ENCODE peak calls at places on chromosome 18, in nine cellular contexts. B is Panc1, M is HCT116, S is A549, G is GM23338, Y is K562, O is HL-60, T is SK-N-SH, D is GM12878. U is an unnamed sample.

GRCh38 chr18:45589559-45590041 is 25.7 kb upstream of the SLC14A2 start:
- DNase-seq in O (no peak), M (no peak), T (peak; percentile 30), G (peak; percentile 56), B (no peak), D (no peak), S (no peak), Y (no peak), U (no peak)

GRCh38 chr18:30957086-30957485 is 85.5 kb downstream of the DSC3 start:
- DNase-seq in M (no peak), D (no peak), O (no peak), S (no peak), T (no peak), Y (no peak), B (no peak), G (no peak), U (no peak)

GRCh38 chr18:30016179-30016578 is 1026.4 kb downstream of the DSC3 start:
- DNase-seq in Y (no peak), D (no peak), O (no peak), B (no peak), M (no peak), T (no peak), G (no peak), S (no peak), U (no peak)

GRCh38 chr18:7146067-7146466 is 28.5 kb upstream of the LAMA1 start:
- DNase-seq in M (no peak), D (no peak), O (no peak), Y (no peak), S (no peak), T (no peak), B (no peak), G (no peak), U (no peak)

GRCh38 chr18:7414459-7414858 is 152.7 kb upstream of the PTPRM start:
- DNase-seq in O (no peak), T (no peak), Y (no peak), M (no peak), G (no peak), B (no peak), S (no peak), D (no peak), U (no peak)

GRCh38 chr18:41227993-41228392 is 727.0 kb upstream of the PIK3C3 start:
- DNase-seq in M (no peak), T (no peak), Y (no peak), B (no peak), O (no peak), S (no peak), G (no peak), D (no peak), U (no peak)

GRCh38 chr18:45106331-45106774 is 425.7 kb downstream of the SETBP1 start:
- DNase-seq in B (no peak), D (peak; percentile 87), O (peak; percentile 46), G (no peak), M (no peak), T (no peak), S (no peak), Y (no peak), U (no peak)

GRCh38 chr18:76620326-76620813 is 125.3 kb upstream of the ZNF516 start:
- DNase-seq in T (no peak), B (peak; percentile 12), M (peak; percentile 34), S (no peak), Y (no peak), D (peak; percentile 9), O (peak; percentile 98), G (peak; percentile 86), U (no peak)

GRCh38 chr18:54881229-54881753 is 53.0 kb downstream of the RAB27B start:
- DNase-seq in D (no peak), T (no peak), Y (no peak), M (no peak), S (no peak), O (no peak), G (no peak), B (no peak), U (no peak)

GRCh38 chr18:2846638-2847340 is at the start of gene EMILIN2:
- DNase-seq in M (no peak), G (peak; percentile 75), B (no peak), O (peak; percentile 94), D (no peak), T (peak; percentile 63), S (no peak), Y (peak; percentile 72), U (no peak)

GRCh38 chr18:25349131-25349925 is 2.6 kb downstream of the ZNF521 start:
- DNase-seq in O (no peak), D (no peak), S (no peak), Y (no peak), T (peak; percentile 69), B (no peak), M (no peak), G (peak; percentile 67), U (no peak)

GRCh38 chr18:6044773-6045172 is 149.5 kb upstream of the TMEM200C start:
- DNase-seq in G (peak; percentile 56), Y (no peak), M (no peak), S (no peak), T (no peak), B (no peak), O (no peak), D (no peak), U (peak; percentile 8)

GRCh38 chr18:45662468-45662867 is 47.2 kb downstream of the SLC14A2 start:
- DNase-seq in Y (no peak), M (no peak), T (no peak), B (no peak), D (no peak), G (no peak), O (no peak), S (no peak), U (no peak)

GRCh38 chr18:45412577-45412976 is 202.7 kb upstream of the SLC14A2 start:
- DNase-seq in D (peak; percentile 1), T (no peak), M (no peak), O (no peak), Y (no peak), B (no peak), S (no peak), G (no peak), U (no peak)

GRCh38 chr18:74396252-74397204 is 60.6 kb downstream of the DIPK1C start:
- DNase-seq in S (no peak), D (no peak), M (no peak), O (no peak), T (no peak), G (no peak), Y (no peak), B (no peak), U (no peak)

GRCh38 chr18:73826098-73826497 is 321.5 kb downstream of the FBXO15 start:
- DNase-seq in D (no peak), O (no peak), S (no peak), T (no peak), G (no peak), Y (no peak), B (no peak), M (no peak), U (no peak)

GRCh38 chr18:47418746-47419145 is 167.3 kb upstream of the SKOR2 start:
- DNase-seq in Y (no peak), O (no peak), T (no peak), M (no peak), S (no peak), G (peak; percentile 9), B (no peak), D (no peak), U (no peak)
- TF ChIP-seq REST in Y (no peak), O (no peak), T (no peak), M (no peak), S (no peak), G (no peak), B (no peak), D (no peak), U (no peak)

DNA sequence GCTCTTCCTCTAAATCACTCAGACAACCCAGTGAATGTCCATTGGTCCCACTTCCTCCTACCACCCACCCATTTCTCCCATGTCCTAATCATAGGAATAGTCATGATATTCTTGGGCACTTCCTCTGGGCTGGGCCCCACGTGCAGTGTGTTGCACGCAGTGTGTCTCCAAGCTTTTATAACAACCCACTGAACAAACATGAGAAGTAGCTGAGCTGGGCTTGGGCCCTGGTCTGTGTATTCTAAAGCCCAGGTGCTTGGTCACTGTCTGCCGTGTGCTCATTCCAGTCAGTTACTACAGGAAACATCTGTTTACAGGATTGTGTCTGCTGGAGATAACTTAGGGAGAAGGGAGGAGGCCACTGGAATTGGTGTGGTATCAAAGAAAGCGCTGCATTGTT is 64.2 kb upstream of the THOC1 start:
- DNase-seq in B (no peak), O (no peak), G (no peak), D (no peak), T (no peak), Y (no peak), S (no peak), M (no peak), U (no peak)
- TF ChIP-seq REST in B (no peak), O (no peak), G (no peak), D (no peak), T (no peak), Y (no peak), S (no peak), M (no peak), U (no peak)

DNA sequence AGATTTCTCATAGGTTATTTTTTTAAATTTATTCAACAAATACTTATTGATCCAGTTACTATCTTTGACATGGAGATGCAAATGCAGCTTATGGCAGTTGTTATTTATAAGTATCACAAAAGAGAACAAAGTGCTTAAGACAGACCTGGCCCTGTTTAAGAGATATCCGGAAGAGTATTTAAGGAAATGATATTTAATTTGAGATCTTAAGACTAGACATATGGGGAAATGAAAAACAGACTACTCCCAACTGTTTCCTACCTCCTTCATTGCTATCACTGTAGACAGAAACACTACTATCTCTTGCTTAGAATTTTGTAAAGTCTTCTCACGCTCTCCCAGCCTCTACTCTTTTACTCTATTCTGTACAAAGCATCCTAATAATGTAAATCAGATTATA is 36.0 kb downstream of the RPRD1A start:
- DNase-seq in Y (no peak), M (no peak), B (no peak), S (no peak), O (no peak), G (no peak), D (no peak), T (no peak), U (no peak)
- TF ChIP-seq REST in Y (no peak), M (no peak), B (no peak), S (no peak), O (no peak), G (no peak), D (no peak), T (no peak), U (no peak)

GRCh38 chr18:35639296-35639695 is 57.8 kb downstream of the GALNT1 start:
- DNase-seq in T (no peak), Y (no peak), B (no peak), D (no peak), O (no peak), S (no peak), M (no peak), G (no peak), U (no peak)

GRCh38 chr18:35634376-35634775 is 52.8 kb downstream of the GALNT1 start:
- DNase-seq in G (no peak), T (peak; percentile 24), D (no peak), S (no peak), O (no peak), B (no peak), M (no peak), Y (no peak), U (no peak)

GRCh38 chr18:35637226-35637625 is 55.7 kb downstream of the GALNT1 start:
- DNase-seq in T (no peak), M (no peak), G (no peak), S (no peak), O (no peak), B (no peak), D (no peak), Y (no peak), U (no peak)

GRCh38 chr18:35635171-35635570 is 53.6 kb downstream of the GALNT1 start:
- DNase-seq in O (no peak), Y (no peak), T (peak; percentile 37), S (no peak), M (no peak), D (no peak), B (no peak), G (no peak), U (peak; percentile 4)
- TF ChIP-seq REST in O (no peak), Y (no peak), T (no peak), S (no peak), M (no peak), D (no peak), B (no peak), G (no peak), U (no peak)

U was measured in HepG2.